ENCODE peak calls at places on chromosomes 7 and 10, in four cellular contexts. Z is Peyer's patch, H is body of pancreas, W is transverse colon. T is an unnamed sample.
A peak's percentile ranks its signal among the peaks of the same experiment; 100 is the strongest.

GRCh38 chr7:107345898-107346297 is 124.0 kb upstream of the GPR22 start:
- DNase-seq in Z (no peak), H (no peak), W (no peak), T (no peak)

GRCh38 chr10:114337510-114338462 is 66.5 kb downstream of the AFAP1L2 start:
- DNase-seq in Z (no peak), W (no peak), H (no peak), T (peak; percentile 56)

GRCh38 chr10:71083457-71083975 is 128.9 kb upstream of the UNC5B start:
- DNase-seq in H (no peak), Z (peak; percentile 27), W (no peak), T (peak; percentile 26)

GRCh38 chr10:60718891-60719290 is 59.4 kb upstream of the CDK1 start:
- DNase-seq in W (no peak), Z (no peak), H (no peak), T (no peak)

GRCh38 chr7:2508327-2509231 is 11.0 kb upstream of the LFNG start:
- DNase-seq in Z (no peak), W (peak; percentile 71), H (peak; percentile 55), T (peak; percentile 84)

GRCh38 chr10:123998197-123999141 is 94.9 kb downstream of the CHST15 start:
- DNase-seq in W (no peak), H (no peak), Z (no peak), T (no peak)

GRCh38 chr10:110076559-110077318 is 69.0 kb downstream of the ADD3 start:
- DNase-seq in Z (no peak), W (peak; percentile 51), H (peak; percentile 60), T (peak; percentile 84)

GRCh38 chr10:127354255-127354654 is 157.9 kb upstream of the INSYN2A start:
- DNase-seq in W (no peak), Z (no peak), H (no peak), T (no peak)

DNA sequence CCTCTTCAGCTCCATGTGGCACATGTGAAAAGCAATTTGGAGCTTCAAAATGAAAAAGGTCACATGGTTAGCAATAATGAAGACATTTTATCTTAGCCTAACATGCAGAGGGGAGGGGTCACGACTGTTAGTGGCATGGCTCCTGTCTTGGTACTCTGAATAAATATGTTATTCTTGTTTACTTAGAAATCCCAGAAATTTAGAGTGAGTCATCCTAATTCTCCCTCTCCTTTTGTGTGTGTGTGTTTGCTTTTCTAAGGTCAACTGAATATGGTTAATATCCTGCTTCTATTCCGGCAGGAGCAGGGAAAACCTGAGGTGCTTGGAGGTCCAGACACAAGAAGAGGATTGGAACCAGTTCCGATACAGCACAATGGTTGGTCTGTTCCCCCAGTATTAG is 17.6 kb downstream of the BCCIP start:
- DNase-seq in H (no peak), W (no peak), Z (no peak), T (no peak)
- H3K36me3 ChIP-seq in H (peaks cover 15% of the 10 kb centered on the region), W (no peaks in the 10 kb centered on the region), Z (no peaks in the 10 kb centered on the region), T (peaks cover 44% of the 10 kb centered on the region)

GRCh38 chr7:90595801-90596683 is at the start of gene CDK14:
- DNase-seq in W (peak; percentile 81), H (peak; percentile 84), Z (peak; percentile 84), T (peak; percentile 90)
- TF ChIP-seq POLR2A in W (no peak), H (peak; percentile 31), Z (no peak), T (no peak)

GRCh38 chr10:92239600-92240288 is 51.1 kb downstream of the CPEB3 start:
- DNase-seq in H (peak; percentile 43), W (peak; percentile 46), Z (peak; percentile 73), T (peak; percentile 74)
- H3K4me3 ChIP-seq in H (peak overlapping the region; percentile 60), W (peak overlapping the region; percentile 59), Z (peak overlapping the region; percentile 81), T (peak overlapping the region; percentile 82)

GRCh38 chr10:8069627-8070026 is 15.1 kb downstream of the GATA3 start:
- DNase-seq in H (no peak), Z (no peak), W (no peak), T (peak; percentile 21)
- H3K36me3 ChIP-seq in H (no peaks in the 10 kb centered on the region), Z (no peaks in the 10 kb centered on the region), W (no peaks in the 10 kb centered on the region), T (no peaks in the 10 kb centered on the region)

DNA sequence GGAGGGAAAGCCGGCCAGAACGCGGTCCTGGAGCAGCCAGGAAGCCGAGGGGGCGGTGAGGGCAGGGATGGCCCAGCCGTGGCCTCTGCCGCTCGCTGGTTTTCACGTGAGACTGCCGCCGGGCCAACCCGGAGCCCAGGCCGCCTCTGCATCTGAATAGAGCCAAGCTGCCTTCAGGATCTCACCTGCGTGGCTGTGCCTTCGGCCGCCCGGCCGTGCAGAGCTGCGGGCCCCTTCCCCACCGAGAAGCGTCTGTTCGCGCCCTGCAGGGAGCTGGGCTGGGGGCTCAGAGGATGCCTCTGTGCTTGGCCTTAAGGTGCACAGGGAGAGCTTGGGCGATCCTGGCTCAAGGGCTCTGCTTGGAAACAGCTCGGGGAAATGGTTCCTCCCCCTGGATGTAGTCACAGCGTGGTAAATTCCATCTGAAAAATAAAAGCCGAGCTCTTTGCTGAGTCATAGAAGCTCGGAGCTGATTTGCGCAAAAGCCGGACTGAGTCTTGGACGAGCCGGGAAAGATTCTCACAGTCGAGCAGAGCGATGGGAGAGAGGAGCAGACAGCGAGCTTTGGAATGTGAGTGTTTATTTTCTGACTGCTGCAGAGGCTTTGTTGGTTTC is at the start of gene JAKMIP3:
- DNase-seq in Z (peak; percentile 46), H (peak; percentile 68), W (peak; percentile 32), T (peak; percentile 89)
- TF ChIP-seq POLR2A in Z (no peak), H (no peak), W (no peak), T (no peak)

DNA sequence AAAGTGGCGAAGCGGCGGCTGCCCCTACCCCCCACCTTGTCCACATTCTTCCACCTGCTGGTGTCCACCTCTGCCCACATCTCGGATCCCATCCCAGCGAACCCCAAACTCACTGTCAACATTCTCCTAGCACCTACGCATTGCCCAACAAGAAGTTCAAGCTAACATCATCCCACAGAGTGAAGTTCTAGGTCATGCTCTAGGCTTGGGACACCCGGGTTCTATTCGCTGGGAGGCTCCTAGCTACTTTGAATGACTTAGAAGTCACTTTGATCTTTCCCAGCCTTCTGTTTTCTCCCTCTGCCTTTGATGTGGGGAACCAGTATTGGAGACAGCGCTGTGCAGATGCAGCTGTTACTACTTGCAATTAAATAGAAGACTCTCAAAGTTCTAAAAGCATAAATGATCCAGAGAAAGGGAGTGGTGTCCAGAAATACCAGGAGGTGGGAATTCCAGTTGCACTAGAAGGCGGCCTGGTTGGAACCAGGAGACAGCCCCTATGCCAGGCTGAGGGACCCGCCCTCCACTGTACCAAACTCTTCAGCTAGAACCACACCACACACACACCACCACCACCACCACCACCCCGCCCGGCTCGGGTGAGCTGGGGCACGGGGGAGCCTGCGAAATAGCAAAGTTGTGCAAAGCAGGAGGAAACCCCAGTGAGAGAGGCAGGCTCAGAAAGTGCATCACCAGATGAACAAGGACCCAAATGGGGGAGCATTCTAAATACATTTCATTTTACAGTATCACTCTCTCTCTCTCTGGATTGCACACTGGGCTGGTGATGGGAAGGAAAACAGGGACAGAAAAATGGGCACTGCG is 5.5 kb upstream of the VGF start:
- DNase-seq in W (no peak), Z (no peak), H (no peak), T (no peak)
- H3K4me3 ChIP-seq in W (no peak overlapping the region), Z (no peak overlapping the region), H (no peak overlapping the region), T (no peak overlapping the region)

GRCh38 chr7:50409856-50410468 is 40.2 kb downstream of the FIGNL1 start:
- DNase-seq in H (no peak), W (peak; percentile 43), Z (no peak), T (no peak)
- H3K36me3 ChIP-seq in H (no peaks in the 10 kb centered on the region), W (no peaks in the 10 kb centered on the region), Z (no peaks in the 10 kb centered on the region), T (no peaks in the 10 kb centered on the region)

GRCh38 chr7:74216361-74216761 is 6.6 kb downstream of the LAT2 start:
- DNase-seq in Z (no peak), W (no peak), H (no peak), T (no peak)

GRCh38 chr7:74214816-74215630 is 5.2 kb downstream of the LAT2 start:
- DNase-seq in W (no peak), H (no peak), Z (no peak), T (no peak)

GRCh38 chr7:74215921-74216320 is 6.1 kb downstream of the LAT2 start:
- DNase-seq in Z (no peak), W (no peak), H (no peak), T (no peak)

GRCh38 chr7:74217455-74218342 is 7.9 kb downstream of the LAT2 start:
- DNase-seq in H (no peak), Z (no peak), W (peak; percentile 30), T (no peak)

DNA sequence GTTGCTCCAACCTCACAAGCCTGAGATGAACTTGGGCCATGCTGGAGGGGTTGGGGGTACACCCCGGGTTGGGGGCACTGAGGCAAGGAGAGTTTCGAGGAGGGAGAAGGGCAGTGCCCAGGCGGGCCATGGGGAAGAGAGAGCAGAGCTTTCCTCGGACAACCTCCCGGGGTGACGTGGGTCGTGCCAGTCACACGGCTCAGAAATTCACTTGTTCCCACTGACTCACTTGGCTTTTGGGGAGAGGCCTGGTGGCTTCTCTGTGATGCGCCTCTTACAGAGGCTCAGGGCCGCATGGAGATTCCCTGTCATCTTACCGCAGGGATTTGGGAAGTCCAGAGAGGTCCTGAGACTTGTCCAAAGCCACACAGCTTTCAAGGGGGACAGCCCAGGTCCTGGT is 2.9 kb downstream of the LAT2 start:
- DNase-seq in H (no peak), Z (no peak), W (no peak), T (no peak)
- TF ChIP-seq POLR2A in H (no peak), Z (no peak), W (no peak), T (no peak)

GRCh38 chr10:93475871-93476270 is 6.3 kb downstream of the MYOF start:
- DNase-seq in W (peak; percentile 50), Z (no peak), H (no peak), T (no peak)
- H3K4me3 ChIP-seq in W (no peak overlapping the region), Z (no peak overlapping the region), H (no peak overlapping the region), T (no peak overlapping the region)

GRCh38 chr10:667096-667495 is 22.4 kb downstream of the DIP2C start:
- DNase-seq in Z (no peak), W (peak; percentile 9), H (peak; percentile 20), T (no peak)

GRCh38 chr10:667602-668143 is 21.8 kb downstream of the DIP2C start:
- DNase-seq in H (no peak), W (no peak), Z (no peak), T (no peak)

GRCh38 chr10:664893-665292 is 24.6 kb downstream of the DIP2C start:
- DNase-seq in H (no peak), Z (no peak), W (no peak), T (no peak)

GRCh38 chr10:665579-666091 is 23.8 kb downstream of the DIP2C start:
- DNase-seq in W (peak; percentile 35), H (peak; percentile 65), Z (no peak), T (peak; percentile 94)

GRCh38 chr10:666237-667012 is 23.0 kb downstream of the DIP2C start:
- DNase-seq in Z (no peak), H (no peak), W (peak; percentile 5), T (no peak)
- H3K36me3 ChIP-seq in Z (no peaks in the 10 kb centered on the region), H (no peaks in the 10 kb centered on the region), W (no peaks in the 10 kb centered on the region), T (no peaks in the 10 kb centered on the region)

T was measured in sigmoid colon.